ENCODE peak calls at places on chromosomes 1 and 21, in six cellular contexts. One of them, this sample, is unnamed.

GRCh38 chr1:201946224-201946908 is at the start of gene LMOD1:
- DNase-seq in testis: peak; percentile 96
- DNase-seq in suprapubic skin: peak; percentile 87
- DNase-seq in heart right ventricle: peak; percentile 85
- DNase-seq in fibroblast of lung: peak; percentile 98
- DNase-seq in CD8-positive, alpha-beta memory T cell: no peak
- DNase-seq in this sample: peak; percentile 98

GRCh38 chr1:147245586-147246021 is 3.1 kb downstream of the CHD1L start:
- DNase-seq in testis: no peak
- DNase-seq in suprapubic skin: no peak
- DNase-seq in heart right ventricle: no peak
- DNase-seq in fibroblast of lung: no peak
- DNase-seq in CD8-positive, alpha-beta memory T cell: no peak
- DNase-seq in this sample: no peak

GRCh38 chr1:160499631-160500030 is 23.4 kb downstream of the SLAMF6 start:
- DNase-seq in testis: no peak
- DNase-seq in suprapubic skin: no peak
- DNase-seq in heart right ventricle: no peak
- DNase-seq in fibroblast of lung: no peak
- DNase-seq in CD8-positive, alpha-beta memory T cell: no peak
- DNase-seq in this sample: no peak

GRCh38 chr1:239811211-239811902 is 280.3 kb upstream of the FMN2 start:
- DNase-seq in testis: no peak
- DNase-seq in suprapubic skin: no peak
- DNase-seq in heart right ventricle: no peak
- DNase-seq in fibroblast of lung: peak; percentile 33
- DNase-seq in CD8-positive, alpha-beta memory T cell: no peak
- DNase-seq in this sample: no peak

GRCh38 chr21:26800001-26800400 is 45.2 kb downstream of the ADAMTS1 start:
- DNase-seq in testis: peak; percentile 83
- DNase-seq in suprapubic skin: no peak
- DNase-seq in heart right ventricle: no peak
- DNase-seq in fibroblast of lung: no peak
- DNase-seq in CD8-positive, alpha-beta memory T cell: no peak
- DNase-seq in this sample: peak; percentile 19

GRCh38 chr1:11318982-11319381 is 46.0 kb downstream of the UBIAD1 start:
- DNase-seq in testis: peak; percentile 74
- DNase-seq in suprapubic skin: no peak
- DNase-seq in heart right ventricle: no peak
- DNase-seq in fibroblast of lung: no peak
- DNase-seq in CD8-positive, alpha-beta memory T cell: no peak
- DNase-seq in this sample: no peak

GRCh38 chr1:166836733-166837132 is 2.5 kb upstream of the POGK start:
- DNase-seq in testis: no peak
- DNase-seq in suprapubic skin: no peak
- DNase-seq in heart right ventricle: no peak
- DNase-seq in fibroblast of lung: peak; percentile 8
- DNase-seq in CD8-positive, alpha-beta memory T cell: no peak
- DNase-seq in this sample: no peak

GRCh38 chr21:44892536-44893277 is 19.2 kb upstream of the PTTG1IP start:
- DNase-seq in testis: peak; percentile 73
- DNase-seq in suprapubic skin: no peak
- DNase-seq in heart right ventricle: peak; percentile 62
- DNase-seq in fibroblast of lung: no peak
- DNase-seq in CD8-positive, alpha-beta memory T cell: peak; percentile 79
- DNase-seq in this sample: peak; percentile 62

GRCh38 chr1:209207126-209207700 is 376.3 kb upstream of the CAMK1G start:
- DNase-seq in testis: no peak
- DNase-seq in suprapubic skin: no peak
- DNase-seq in heart right ventricle: no peak
- DNase-seq in fibroblast of lung: no peak
- DNase-seq in CD8-positive, alpha-beta memory T cell: no peak
- DNase-seq in this sample: no peak

GRCh38 chr1:178573330-178573729 is 60.4 kb downstream of the TEX35 start:
- DNase-seq in testis: no peak
- DNase-seq in suprapubic skin: no peak
- DNase-seq in heart right ventricle: no peak
- DNase-seq in fibroblast of lung: peak; percentile 14
- DNase-seq in CD8-positive, alpha-beta memory T cell: no peak
- DNase-seq in this sample: no peak

GRCh38 chr1:154213274-154213673 is 7.1 kb upstream of the CFAP141 start:
- DNase-seq in testis: no peak
- DNase-seq in suprapubic skin: no peak
- DNase-seq in heart right ventricle: no peak
- DNase-seq in fibroblast of lung: peak; percentile 69
- DNase-seq in CD8-positive, alpha-beta memory T cell: no peak
- DNase-seq in this sample: no peak

GRCh38 chr21:28396421-28396820 is 596.3 kb downstream of the LTN1 start:
- DNase-seq in testis: no peak
- DNase-seq in suprapubic skin: no peak
- DNase-seq in heart right ventricle: no peak
- DNase-seq in fibroblast of lung: no peak
- DNase-seq in CD8-positive, alpha-beta memory T cell: no peak
- DNase-seq in this sample: no peak

GRCh38 chr1:160748182-160748876 is 9.3 kb downstream of the SLAMF7 start:
- DNase-seq in testis: no peak
- DNase-seq in suprapubic skin: no peak
- DNase-seq in heart right ventricle: no peak
- DNase-seq in fibroblast of lung: peak; percentile 25
- DNase-seq in CD8-positive, alpha-beta memory T cell: no peak
- DNase-seq in this sample: peak; percentile 33

GRCh38 chr1:28370220-28371010 is 875 bp downstream of the PHACTR4 start:
- DNase-seq in testis: peak; percentile 39
- DNase-seq in suprapubic skin: peak; percentile 64
- DNase-seq in heart right ventricle: peak; percentile 16
- DNase-seq in fibroblast of lung: peak; percentile 58
- DNase-seq in CD8-positive, alpha-beta memory T cell: no peak
- DNase-seq in this sample: peak; percentile 45

GRCh38 chr1:102970496-102971078 is 137.7 kb downstream of the COL11A1 start:
- DNase-seq in testis: peak; percentile 30
- DNase-seq in suprapubic skin: no peak
- DNase-seq in heart right ventricle: no peak
- DNase-seq in fibroblast of lung: peak; percentile 47
- DNase-seq in CD8-positive, alpha-beta memory T cell: no peak
- DNase-seq in this sample: peak; percentile 85

GRCh38 chr21:28317177-28317950 is 675.3 kb downstream of the LTN1 start:
- DNase-seq in testis: no peak
- DNase-seq in suprapubic skin: no peak
- DNase-seq in heart right ventricle: no peak
- DNase-seq in fibroblast of lung: no peak
- DNase-seq in CD8-positive, alpha-beta memory T cell: no peak
- DNase-seq in this sample: no peak

GRCh38 chr1:58570817-58571216 is 6.2 kb downstream of the TACSTD2 start:
- DNase-seq in testis: no peak
- DNase-seq in suprapubic skin: no peak
- DNase-seq in heart right ventricle: no peak
- DNase-seq in fibroblast of lung: no peak
- DNase-seq in CD8-positive, alpha-beta memory T cell: no peak
- DNase-seq in this sample: no peak

GRCh38 chr1:159790237-159790917 is 9.6 kb downstream of the DUSP23 start:
- DNase-seq in testis: no peak
- DNase-seq in suprapubic skin: no peak
- DNase-seq in heart right ventricle: no peak
- DNase-seq in fibroblast of lung: no peak
- DNase-seq in CD8-positive, alpha-beta memory T cell: no peak
- DNase-seq in this sample: peak; percentile 59

GRCh38 chr1:232193451-232193783 is 436.5 kb downstream of the SIPA1L2 start:
- DNase-seq in testis: no peak
- DNase-seq in suprapubic skin: no peak
- DNase-seq in heart right ventricle: no peak
- DNase-seq in fibroblast of lung: no peak
- DNase-seq in CD8-positive, alpha-beta memory T cell: no peak
- DNase-seq in this sample: no peak

GRCh38 chr1:114585221-114585620 is 3.8 kb upstream of the BCAS2 start:
- DNase-seq in testis: no peak
- DNase-seq in suprapubic skin: no peak
- DNase-seq in heart right ventricle: no peak
- DNase-seq in fibroblast of lung: peak; percentile 13
- DNase-seq in CD8-positive, alpha-beta memory T cell: no peak
- DNase-seq in this sample: peak; percentile 10

GRCh38 chr1:201430790-201431189 is 9.3 kb upstream of the TNNI1 start:
- DNase-seq in testis: no peak
- DNase-seq in suprapubic skin: no peak
- DNase-seq in heart right ventricle: no peak
- DNase-seq in fibroblast of lung: no peak
- DNase-seq in CD8-positive, alpha-beta memory T cell: no peak
- DNase-seq in this sample: no peak

GRCh38 chr1:22132517-22133235 is 10.2 kb downstream of the WNT4 start:
- DNase-seq in testis: no peak
- DNase-seq in suprapubic skin: no peak
- DNase-seq in heart right ventricle: no peak
- DNase-seq in fibroblast of lung: peak; percentile 74
- DNase-seq in CD8-positive, alpha-beta memory T cell: no peak
- DNase-seq in this sample: peak; percentile 61

GRCh38 chr1:180150982-180151381 is 3.7 kb upstream of the QSOX1 start:
- DNase-seq in testis: no peak
- DNase-seq in suprapubic skin: no peak
- DNase-seq in heart right ventricle: no peak
- DNase-seq in fibroblast of lung: no peak
- DNase-seq in CD8-positive, alpha-beta memory T cell: no peak
- DNase-seq in this sample: peak; percentile 86

GRCh38 chr1:230643887-230644286 is 1.6 kb downstream of the COG2 start:
- DNase-seq in testis: no peak
- DNase-seq in suprapubic skin: no peak
- DNase-seq in heart right ventricle: no peak
- DNase-seq in fibroblast of lung: peak; percentile 55
- DNase-seq in CD8-positive, alpha-beta memory T cell: no peak
- DNase-seq in this sample: no peak
- H3K4me1 ChIP-seq in testis: peaks cover 7% of the 10 kb centered on the region
- H3K4me1 ChIP-seq in suprapubic skin: peaks cover 33% of the 10 kb centered on the region
- H3K4me1 ChIP-seq in heart right ventricle: peaks cover 29% of the 10 kb centered on the region
- H3K4me1 ChIP-seq in fibroblast of lung: peaks cover 8% of the 10 kb centered on the region
- H3K4me1 ChIP-seq in CD8-positive, alpha-beta memory T cell: peaks cover 53% of the 10 kb centered on the region
- H3K4me1 ChIP-seq in this sample: peaks cover 16% of the 10 kb centered on the region

GRCh38 chr1:234941711-234942320 is 186.8 kb downstream of the TOMM20 start:
- DNase-seq in testis: peak; percentile 4
- DNase-seq in suprapubic skin: no peak
- DNase-seq in heart right ventricle: no peak
- DNase-seq in fibroblast of lung: peak; percentile 77
- DNase-seq in CD8-positive, alpha-beta memory T cell: no peak
- DNase-seq in this sample: no peak
- H3K27ac ChIP-seq in testis: no peak overlapping the region
- H3K27ac ChIP-seq in suprapubic skin: no peak overlapping the region
- H3K27ac ChIP-seq in heart right ventricle: no peak overlapping the region
- H3K27ac ChIP-seq in fibroblast of lung: no peak overlapping the region
- H3K27ac ChIP-seq in CD8-positive, alpha-beta memory T cell: no peak overlapping the region
- H3K27ac ChIP-seq in this sample: no peak overlapping the region

DNA sequence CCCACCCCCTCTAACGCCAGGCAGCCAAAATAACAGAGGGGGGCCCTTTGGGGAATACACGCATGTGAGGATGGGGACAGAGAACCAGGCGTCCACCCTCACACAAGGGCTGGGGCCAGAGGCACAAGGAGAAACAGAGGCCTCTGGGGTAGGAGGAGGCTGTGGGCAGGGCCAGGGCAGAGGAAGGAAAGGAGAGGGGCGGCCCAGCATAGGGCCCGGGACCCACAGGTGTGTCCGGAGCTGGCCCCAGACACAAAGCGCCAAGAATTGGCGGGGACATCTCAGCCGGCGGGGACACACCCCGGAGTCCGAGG is 6.7 kb downstream of the PLEKHG5 start:
- DNase-seq in testis: no peak
- DNase-seq in suprapubic skin: no peak
- DNase-seq in heart right ventricle: no peak
- DNase-seq in fibroblast of lung: no peak
- DNase-seq in CD8-positive, alpha-beta memory T cell: no peak
- DNase-seq in this sample: no peak
- H3K4me3 ChIP-seq in testis: peak overlapping the region; percentile 55
- H3K4me3 ChIP-seq in suprapubic skin: peak overlapping the region; percentile 65
- H3K4me3 ChIP-seq in heart right ventricle: peak overlapping the region; percentile 68
- H3K4me3 ChIP-seq in fibroblast of lung: no peak overlapping the region
- H3K4me3 ChIP-seq in CD8-positive, alpha-beta memory T cell: no peak overlapping the region
- H3K4me3 ChIP-seq in this sample: peak overlapping the region; percentile 32

DNA sequence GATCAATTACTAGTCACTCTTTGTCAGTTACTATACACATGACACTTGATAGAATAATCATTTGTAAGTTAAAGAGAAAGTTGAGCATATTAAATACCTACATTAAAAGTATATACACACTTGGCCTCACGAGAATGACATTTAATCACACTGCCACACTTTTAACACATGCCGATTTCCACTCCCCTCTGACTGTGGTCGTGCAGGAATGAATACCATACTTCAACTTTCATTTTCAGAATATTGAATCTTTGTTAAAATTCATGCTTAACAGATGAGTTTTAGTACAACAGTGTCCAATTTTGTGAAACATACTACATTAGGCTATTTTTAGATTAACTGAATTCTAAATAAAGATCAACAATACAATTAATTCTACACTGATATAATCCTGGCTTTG is 78.2 kb upstream of the SDC3 start:
- DNase-seq in testis: no peak
- DNase-seq in suprapubic skin: no peak
- DNase-seq in heart right ventricle: no peak
- DNase-seq in fibroblast of lung: no peak
- DNase-seq in CD8-positive, alpha-beta memory T cell: no peak
- DNase-seq in this sample: no peak
- H3K4me1 ChIP-seq in testis: peaks cover 52% of the 10 kb centered on the region
- H3K4me1 ChIP-seq in suprapubic skin: peaks cover 41% of the 10 kb centered on the region
- H3K4me1 ChIP-seq in heart right ventricle: peaks cover 35% of the 10 kb centered on the region
- H3K4me1 ChIP-seq in fibroblast of lung: peaks cover 9% of the 10 kb centered on the region
- H3K4me1 ChIP-seq in CD8-positive, alpha-beta memory T cell: peaks cover 11% of the 10 kb centered on the region
- H3K4me1 ChIP-seq in this sample: peaks cover 26% of the 10 kb centered on the region

GRCh38 chr1:214404154-214404553 is 123.2 kb downstream of the SMYD2 start:
- DNase-seq in testis: no peak
- DNase-seq in suprapubic skin: no peak
- DNase-seq in heart right ventricle: no peak
- DNase-seq in fibroblast of lung: peak; percentile 93
- DNase-seq in CD8-positive, alpha-beta memory T cell: no peak
- DNase-seq in this sample: no peak
- H3K27ac ChIP-seq in testis: no peak overlapping the region
- H3K27ac ChIP-seq in suprapubic skin: no peak overlapping the region
- H3K27ac ChIP-seq in heart right ventricle: no peak overlapping the region
- H3K27ac ChIP-seq in fibroblast of lung: no peak overlapping the region
- H3K27ac ChIP-seq in CD8-positive, alpha-beta memory T cell: no peak overlapping the region
- H3K27ac ChIP-seq in this sample: no peak overlapping the region

DNA sequence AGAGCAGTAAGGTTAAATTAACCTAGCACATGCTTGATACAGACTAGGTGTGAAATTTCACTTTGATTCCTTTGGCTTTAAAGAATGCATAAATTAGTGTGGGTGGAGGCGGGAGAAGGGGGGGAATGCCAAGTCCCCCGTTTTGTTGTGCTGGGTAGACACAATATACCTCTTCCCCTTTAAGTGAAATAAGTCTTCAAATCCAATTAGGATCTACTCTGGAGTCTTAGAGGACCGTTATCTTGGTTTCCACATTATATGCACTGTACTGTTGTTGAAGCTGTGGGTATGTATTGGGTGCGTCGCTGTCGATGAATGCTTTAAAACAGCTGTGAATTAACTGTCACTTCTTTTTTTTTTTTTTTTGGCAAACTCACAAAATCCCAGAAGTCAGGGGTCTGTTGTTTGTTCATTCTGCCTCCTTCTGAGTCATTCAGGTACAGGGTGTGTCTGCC is 1.6 kb upstream of the S1PR1 start:
- DNase-seq in testis: no peak
- DNase-seq in suprapubic skin: no peak
- DNase-seq in heart right ventricle: no peak
- DNase-seq in fibroblast of lung: no peak
- DNase-seq in CD8-positive, alpha-beta memory T cell: no peak
- DNase-seq in this sample: no peak
- H3K4me3 ChIP-seq in testis: no peak overlapping the region
- H3K4me3 ChIP-seq in suprapubic skin: peak overlapping the region; percentile 75
- H3K4me3 ChIP-seq in heart right ventricle: peak overlapping the region; percentile 69
- H3K4me3 ChIP-seq in fibroblast of lung: peak overlapping the region; percentile 89
- H3K4me3 ChIP-seq in CD8-positive, alpha-beta memory T cell: peak overlapping the region; percentile 78
- H3K4me3 ChIP-seq in this sample: peak overlapping the region; percentile 93